ENCODE peak calls at places on chromosomes 6 and 20, in ten cellular contexts. R, T, Y, J, B, S, A, X, Q and O are unnamed samples.

GRCh38 chr6:85537055-85537494 is 56.6 kb downstream of the SNX14 start:
- DNase-seq in Q (no peak), Y (no peak), A (no peak), J (no peak), X (no peak), B (no peak), S (no peak), T (no peak), R (no peak), O (no peak)

GRCh38 chr20:20665200-20665599 is 47.2 kb downstream of the RALGAPA2 start:
- DNase-seq in X (no peak), R (no peak), A (no peak), Q (no peak), T (no peak), S (no peak), Y (no peak), J (no peak), B (no peak), O (no peak)

GRCh38 chr20:17427646-17428045 is 103.5 kb downstream of the BFSP1 start:
- DNase-seq in J (no peak), B (no peak), Q (no peak), R (no peak), X (no peak), S (no peak), Y (no peak), T (no peak), A (no peak), O (no peak)

GRCh38 chr6:50722829-50723562 is 9.7 kb downstream of the TFAP2D start:
- DNase-seq in J (no peak), R (no peak), B (no peak), A (no peak), Y (no peak), Q (no peak), X (no peak), T (no peak), S (no peak), O (no peak)

GRCh38 chr20:49508435-49509199 is 26.1 kb upstream of the KCNB1 start:
- DNase-seq in B (no peak), A (peak), S (peak), T (no peak), J (no peak), Y (no peak), X (no peak), Q (no peak), R (no peak), O (no peak)

GRCh38 chr6:26158581-26159416 is 71.6 kb downstream of the HFE start:
- DNase-seq in X (peak), S (peak), A (no peak), Q (peak), J (peak), R (no peak), T (peak), Y (peak), B (peak), O (no peak)

GRCh38 chr20:38001173-38001875 is 31.9 kb downstream of the TTI1 start:
- DNase-seq in A (no peak), Y (no peak), B (no peak), T (no peak), Q (no peak), R (no peak), J (no peak), S (no peak), X (no peak), O (no peak)

GRCh38 chr6:152316024-152316423 is 321.1 kb downstream of the SYNE1 start:
- DNase-seq in T (no peak), Y (no peak), J (no peak), A (no peak), B (peak), R (no peak), Q (no peak), S (no peak), X (peak), O (peak)

GRCh38 chr6:166112580-166112979 is 55.1 kb downstream of the TBXT start:
- DNase-seq in B (no peak), J (no peak), R (no peak), S (peak), Q (no peak), Y (no peak), X (no peak), T (no peak), A (peak), O (no peak)

GRCh38 chr6:42349753-42350573 is 101.8 kb downstream of the TRERF1 start:
- DNase-seq in Y (no peak), T (no peak), B (no peak), J (no peak), R (no peak), Q (no peak), X (no peak), A (no peak), S (no peak), O (no peak)

GRCh38 chr6:4487538-4487937 is 288.7 kb upstream of the CDYL start:
- DNase-seq in Y (no peak), S (peak), X (peak), A (peak), R (no peak), B (no peak), T (no peak), J (no peak), Q (no peak), O (peak)

GRCh38 chr6:62775427-62776022 is 435.7 kb upstream of the FKBP1C start:
- DNase-seq in J (no peak), A (peak), T (no peak), R (no peak), S (peak), Y (no peak), Q (no peak), X (no peak), B (no peak), O (no peak)

GRCh38 chr6:91278416-91278815 is 691.5 kb upstream of the MAP3K7 start:
- DNase-seq in R (no peak), Y (no peak), S (no peak), J (no peak), A (no peak), B (no peak), Q (no peak), X (no peak), T (no peak), O (no peak)

GRCh38 chr20:49052334-49052733 is 6.2 kb downstream of the CSE1L start:
- DNase-seq in A (peak), J (no peak), B (no peak), Y (no peak), R (no peak), X (no peak), S (peak), T (no peak), Q (no peak), O (no peak)

GRCh38 chr20:49343246-49343645 is 65.4 kb upstream of the ZNFX1 start:
- DNase-seq in B (no peak), R (no peak), Y (no peak), T (no peak), Q (no peak), J (no peak), X (no peak), A (no peak), S (peak), O (peak)

GRCh38 chr20:38926934-38927616 is 858 bp downstream of the FAM83D start:
- DNase-seq in R (no peak), A (no peak), S (peak), Y (no peak), X (no peak), B (no peak), J (no peak), Q (no peak), T (no peak), O (no peak)

GRCh38 chr20:54140927-54141566 is 32.7 kb downstream of the CYP24A1 start:
- DNase-seq in X (no peak), S (peak), A (peak), B (no peak), T (no peak), Q (no peak), R (no peak), Y (no peak), J (no peak), O (no peak)

GRCh38 chr6:169863149-169863525 is 111.7 kb downstream of the ERMARD start:
- DNase-seq in A (no peak), Y (no peak), B (no peak), S (no peak), X (peak), R (no peak), Q (no peak), J (no peak), T (no peak), O (no peak)

GRCh38 chr6:141421378-141421777 is 711.3 kb upstream of the GJE1 start:
- DNase-seq in R (no peak), X (no peak), J (no peak), Q (no peak), Y (no peak), T (no peak), B (no peak), A (no peak), S (peak), O (peak)

GRCh38 chr20:12012241-12013222 is 94.8 kb downstream of the BTBD3 start:
- DNase-seq in X (peak), B (peak), Q (no peak), S (peak), T (no peak), Y (no peak), J (no peak), R (no peak), A (peak), O (no peak)

GRCh38 chr20:45406260-45407066 is 1.6 kb upstream of the DBNDD2 start:
- DNase-seq in Q (no peak), B (peak), J (peak), T (peak), R (no peak), S (peak), Y (peak), X (peak), A (no peak), O (peak)

GRCh38 chr6:129340983-129341382 is 369.0 kb downstream of the ARHGAP18 start:
- DNase-seq in S (peak), Q (no peak), Y (no peak), R (no peak), J (no peak), A (no peak), X (no peak), B (no peak), T (no peak), O (no peak)

GRCh38 chr20:53291548-53291947 is 302.1 kb downstream of the ZNF217 start:
- DNase-seq in X (no peak), S (no peak), Q (no peak), Y (no peak), T (no peak), A (peak), J (no peak), B (no peak), R (no peak), O (no peak)

GRCh38 chr20:49669601-49670189 is 44.0 kb downstream of the B4GALT5 start:
- DNase-seq in J (no peak), A (no peak), Y (no peak), X (no peak), B (no peak), T (no peak), S (no peak), R (no peak), Q (no peak), O (no peak)

GRCh38 chr20:2946988-2947961 is 74.0 kb downstream of the PTPRA start:
- DNase-seq in T (no peak), R (no peak), Y (no peak), J (peak), A (peak), B (no peak), S (peak), X (peak), Q (no peak), O (no peak)

GRCh38 chr6:36627141-36627540 is 33.0 kb downstream of the SRSF3 start:
- DNase-seq in X (no peak), T (no peak), J (no peak), Q (no peak), A (no peak), Y (peak), B (no peak), R (no peak), S (no peak), O (no peak)

GRCh38 chr20:50722466-50723155 is 8.8 kb upstream of the PARD6B start:
- DNase-seq in S (no peak), J (no peak), X (no peak), R (no peak), Q (no peak), T (no peak), Y (no peak), B (no peak), A (no peak), O (no peak)

GRCh38 chr6:47363736-47364135 is 54.0 kb upstream of the TNFRSF21 start:
- DNase-seq in J (no peak), Q (no peak), T (no peak), S (peak), Y (no peak), A (no peak), X (no peak), R (no peak), B (no peak), O (no peak)

GRCh38 chr6:89678531-89678930 is 40.0 kb upstream of the LYRM2 start:
- DNase-seq in R (no peak), J (no peak), X (no peak), Y (no peak), Q (no peak), B (no peak), A (no peak), S (no peak), T (no peak), O (no peak)

GRCh38 chr6:4819706-4820283 is 43.6 kb downstream of the CDYL start:
- DNase-seq in A (no peak), J (no peak), B (no peak), X (no peak), T (no peak), R (no peak), Y (no peak), Q (no peak), S (no peak), O (no peak)

GRCh38 chr6:111982681-111983080 is 71.2 kb upstream of the CCN6 start:
- DNase-seq in Q (peak), Y (no peak), J (peak), R (no peak), B (no peak), X (no peak), T (no peak), S (no peak), A (no peak), O (no peak)

GRCh38 chr20:17589161-17589834 is 19.4 kb downstream of the DSTN start:
- DNase-seq in J (no peak), T (no peak), A (no peak), R (no peak), Y (no peak), B (no peak), Q (no peak), X (no peak), S (no peak), O (no peak)

GRCh38 chr6:34576286-34576955 is 20.3 kb upstream of the SPDEF start:
- DNase-seq in X (no peak), R (no peak), S (no peak), B (no peak), J (no peak), Q (no peak), A (no peak), Y (no peak), T (no peak), O (no peak)

GRCh38 chr6:125203395-125203794 is 49.8 kb downstream of the TPD52L1 start:
- DNase-seq in B (no peak), R (no peak), J (no peak), S (peak), X (no peak), Y (no peak), T (no peak), Q (no peak), A (no peak), O (no peak)

GRCh38 chr6:125205931-125206330 is 52.4 kb downstream of the TPD52L1 start:
- DNase-seq in Q (no peak), J (no peak), B (no peak), T (no peak), Y (no peak), X (no peak), R (no peak), A (no peak), S (no peak), O (no peak)

GRCh38 chr6:125200986-125201385 is 47.4 kb downstream of the TPD52L1 start:
- DNase-seq in R (no peak), A (no peak), Q (no peak), Y (no peak), S (no peak), T (no peak), B (no peak), X (no peak), J (no peak), O (no peak)

GRCh38 chr6:125198285-125199009 is 44.9 kb downstream of the TPD52L1 start:
- DNase-seq in T (no peak), X (peak), A (no peak), J (no peak), Q (no peak), S (peak), R (no peak), Y (no peak), B (no peak), O (peak)

GRCh38 chr6:125201961-125202729 is 48.6 kb downstream of the TPD52L1 start:
- DNase-seq in A (no peak), X (peak), B (no peak), R (no peak), Q (no peak), S (peak), J (peak), T (peak), Y (peak), O (no peak)
- H3K27ac ChIP-seq in A (no peak), X (no peak), B (peak), R (no peak), Q (no peak), S (peak), J (no peak), T (no peak), Y (no peak), O (peak)

GRCh38 chr6:131946992-131947955 is 3.9 kb downstream of the CCN2 start:
- DNase-seq in B (no peak), J (no peak), Q (no peak), S (peak), R (no peak), Y (no peak), A (peak), T (no peak), X (no peak), O (no peak)
- TF ChIP-seq POLR2A in B (no peak), J (no peak), Q (no peak), S (no peak), R (no peak), Y (no peak), A (peak), T (no peak), X (no peak), O (no peak)

GRCh38 chr6:117138920-117139319 is 126.4 kb upstream of the VGLL2 start:
- DNase-seq in B (peak), R (no peak), X (no peak), Q (peak), Y (no peak), T (no peak), J (peak), S (no peak), A (no peak), O (peak)
- H3K4me3 ChIP-seq in B (no peak), R (no peak), X (no peak), Q (no peak), Y (no peak), T (no peak), J (no peak), S (no peak), A (no peak), O (no peak)

GRCh38 chr6:118284736-118285360 is 263.2 kb upstream of the PLN start:
- DNase-seq in R (no peak), B (peak), J (no peak), A (no peak), Q (no peak), Y (no peak), X (no peak), T (no peak), S (no peak), O (no peak)

GRCh38 chr6:118277631-118278030 is 270.5 kb upstream of the PLN start:
- DNase-seq in Y (no peak), X (no peak), R (no peak), B (no peak), S (no peak), T (no peak), A (no peak), J (no peak), Q (no peak), O (no peak)

GRCh38 chr6:118281291-118281690 is 266.8 kb upstream of the PLN start:
- DNase-seq in T (no peak), R (no peak), Y (no peak), B (no peak), J (no peak), S (no peak), A (peak), X (no peak), Q (no peak), O (no peak)

GRCh38 chr6:118283759-118284158 is 264.3 kb upstream of the PLN start:
- DNase-seq in R (no peak), T (peak), B (peak), Q (no peak), S (peak), J (peak), A (peak), Y (peak), X (no peak), O (peak)

DNA sequence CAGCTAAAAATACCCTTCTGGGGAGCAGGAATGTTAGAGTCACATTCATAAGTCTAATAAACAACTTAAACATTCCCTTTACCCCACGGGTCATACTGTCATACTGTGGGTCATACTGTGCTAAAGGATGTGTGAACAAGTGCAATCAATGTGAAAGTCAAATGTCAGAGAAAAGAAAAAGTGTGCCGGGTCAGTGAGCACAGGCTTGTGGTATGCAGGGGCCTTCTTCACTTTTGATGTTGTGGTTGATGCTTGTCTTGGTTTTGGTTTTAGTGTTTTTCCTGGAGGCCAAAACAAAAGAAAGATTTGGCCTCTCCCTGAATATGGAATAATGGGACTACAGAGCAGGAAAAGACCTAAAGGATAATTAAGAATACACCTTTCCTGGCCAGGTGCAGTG is 267.9 kb upstream of the PLN start:
- DNase-seq in X (no peak), R (no peak), A (no peak), Y (no peak), T (no peak), Q (no peak), J (no peak), B (no peak), S (no peak), O (no peak)
- H3K27ac ChIP-seq in X (no peak), R (no peak), A (no peak), Y (no peak), T (no peak), Q (no peak), J (no peak), B (no peak), S (no peak), O (no peak)

GRCh38 chr6:156796627-156797026 is 19.4 kb downstream of the ARID1B start:
- DNase-seq in S (no peak), Y (no peak), A (no peak), X (no peak), T (no peak), B (no peak), J (no peak), R (no peak), Q (no peak), O (no peak)

GRCh38 chr6:156794546-156794945 is 17.4 kb downstream of the ARID1B start:
- DNase-seq in X (no peak), A (no peak), T (no peak), S (no peak), B (no peak), Y (no peak), R (no peak), J (no peak), Q (no peak), O (no peak)

GRCh38 chr6:156795825-156796224 is 18.6 kb downstream of the ARID1B start:
- DNase-seq in Q (no peak), A (no peak), T (no peak), B (peak), Y (no peak), S (no peak), R (no peak), X (no peak), J (no peak), O (no peak)

GRCh38 chr6:156793224-156793623 is 16.0 kb downstream of the ARID1B start:
- DNase-seq in Y (no peak), J (no peak), A (no peak), X (no peak), B (no peak), S (no peak), Q (no peak), T (no peak), R (no peak), O (no peak)

DNA sequence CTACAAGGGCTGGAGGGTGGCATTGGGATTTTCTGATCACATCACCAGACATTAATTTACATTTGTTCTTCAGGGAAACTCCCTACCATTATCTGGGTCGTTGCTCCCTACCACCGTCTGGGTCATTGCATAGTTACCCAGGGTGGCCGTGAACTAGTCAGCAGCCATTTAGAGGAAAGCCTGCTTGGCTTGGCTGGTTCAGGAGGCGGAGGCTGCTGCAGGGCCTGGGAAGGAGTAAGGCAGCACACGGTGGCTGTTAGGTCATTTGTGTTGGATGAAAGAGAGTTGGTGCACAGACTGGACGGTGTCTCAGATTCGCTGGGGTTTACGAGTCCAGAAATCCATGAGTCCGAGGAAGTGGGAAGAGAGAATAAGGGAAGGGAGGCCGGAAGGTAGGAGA is 17.8 kb downstream of the ARID1B start:
- DNase-seq in S (no peak), Q (no peak), J (no peak), B (no peak), A (no peak), Y (no peak), X (no peak), T (no peak), R (no peak), O (no peak)
- TF ChIP-seq POLR2A in S (no peak), Q (no peak), J (no peak), B (no peak), A (no peak), Y (no peak), X (no peak), T (no peak), R (no peak), O (no peak)

GRCh38 chr20:62893700-62894099 is 32.1 kb upstream of the TCFL5 start:
- DNase-seq in Q (no peak), Y (no peak), X (no peak), T (no peak), R (no peak), A (no peak), S (peak), B (no peak), J (no peak), O (no peak)

GRCh38 chr20:62895539-62895938 is 30.8 kb downstream of the DIDO1 start:
- DNase-seq in Q (no peak), B (no peak), X (no peak), A (no peak), Y (no peak), R (no peak), T (no peak), S (no peak), J (no peak), O (no peak)

GRCh38 chr20:62896526-62896925 is 29.8 kb downstream of the DIDO1 start:
- DNase-seq in S (no peak), B (no peak), J (no peak), A (no peak), T (no peak), Q (no peak), R (no peak), Y (no peak), X (no peak), O (no peak)

GRCh38 chr20:62892348-62893304 is 31.0 kb upstream of the TCFL5 start:
- DNase-seq in X (no peak), Y (no peak), S (no peak), A (no peak), T (no peak), B (no peak), Q (no peak), J (no peak), R (no peak), O (no peak)

GRCh38 chr20:62894261-62894660 is 32.0 kb downstream of the DIDO1 start:
- DNase-seq in J (no peak), T (no peak), A (no peak), X (no peak), S (no peak), Y (no peak), B (no peak), R (no peak), Q (no peak), O (no peak)
- H3K4me3 ChIP-seq in J (no peak), T (no peak), A (no peak), X (no peak), S (no peak), Y (no peak), B (no peak), R (no peak), Q (no peak), O (no peak)

GRCh38 chr6:22891930-22892329 is 322.6 kb downstream of the HDGFL1 start:
- DNase-seq in Y (no peak), J (no peak), X (no peak), T (no peak), S (no peak), R (no peak), A (no peak), Q (no peak), B (no peak), O (no peak)
- H3K27ac ChIP-seq in Y (peak), J (no peak), X (no peak), T (peak), S (peak), R (peak), A (no peak), Q (peak), B (peak), O (peak)